ENCODE peak calls at places on chromosomes 2 and 18, in ten cellular contexts. F, B, T, I, Y, S, G, V, R and W are unnamed samples.

GRCh38 chr2:138931284-138932256 is 151.4 kb upstream of the NXPH2 start:
- DNase-seq in F (no peak), B (no peak), T (no peak), I (no peak), Y (no peak), S (no peak), G (no peak), V (no peak), R (no peak), W (no peak)

GRCh38 chr18:21112543-21113105 is 1.0 kb upstream of the ROCK1 start:
- DNase-seq in F (no peak), B (no peak), T (no peak), I (no peak), Y (no peak), S (no peak), G (no peak), V (no peak), R (no peak), W (peak)

GRCh38 chr2:28970464-28971160 is 10.5 kb upstream of the TOGARAM2 start:
- DNase-seq in F (no peak), B (no peak), T (no peak), I (no peak), Y (no peak), S (no peak), G (no peak), V (no peak), R (no peak), W (no peak)

GRCh38 chr2:120108049-120108448 is 95.2 kb downstream of the EPB41L5 start:
- DNase-seq in F (no peak), B (peak), T (no peak), I (peak), Y (no peak), S (no peak), G (no peak), V (no peak), R (peak), W (peak)

GRCh38 chr2:212892193-212892592 is 259.2 kb downstream of the IKZF2 start:
- DNase-seq in F (peak), B (no peak), T (no peak), I (peak), Y (no peak), S (no peak), G (no peak), V (no peak), R (no peak), W (peak)

GRCh38 chr2:3927031-3927430 is 223.7 kb downstream of the DCDC2C start:
- DNase-seq in F (no peak), B (no peak), T (no peak), I (peak), Y (no peak), S (no peak), G (no peak), V (no peak), R (no peak), W (no peak)

GRCh38 chr2:156492979-156493378 is 56.8 kb downstream of the GPD2 start:
- DNase-seq in F (no peak), B (no peak), T (no peak), I (no peak), Y (no peak), S (no peak), G (no peak), V (no peak), R (no peak), W (no peak)

GRCh38 chr2:201961401-201961800 is 72.3 kb upstream of the FZD7 start:
- DNase-seq in F (no peak), B (no peak), T (no peak), I (no peak), Y (no peak), S (no peak), G (no peak), V (no peak), R (no peak), W (no peak)

GRCh38 chr2:203361922-203362321 is 33.7 kb downstream of the ABI2 start:
- DNase-seq in F (no peak), B (no peak), T (no peak), I (no peak), Y (no peak), S (no peak), G (no peak), V (no peak), R (no peak), W (peak)